ENCODE peak calls at places on chromosomes 13 and 19, in seven cellular contexts. One of them, this sample, is unnamed. For H3K4me1 and H3K9me3, the result is how much of the 10 kb centered on the place peaks cover.

GRCh38 chr19:29947871-29948270 is 5.8 kb downstream of the URI1 start:
- DNase-seq in lower lobe of right lung: no peak
- DNase-seq in prostate gland: no peak
- DNase-seq in Caco-2: no peak
- DNase-seq in IMR-90: no peak
- DNase-seq in tibial artery: no peak
- DNase-seq in ovary: no peak
- DNase-seq in this sample: no peak

GRCh38 chr19:29872224-29872731 is 60.5 kb downstream of the CCNE1 start:
- DNase-seq in lower lobe of right lung: no peak
- DNase-seq in Caco-2: no peak
- DNase-seq in tibial artery: no peak
- DNase-seq in IMR-90: no peak
- DNase-seq in ovary: no peak
- DNase-seq in prostate gland: no peak
- DNase-seq in this sample: peak

GRCh38 chr13:109955598-109955997 is 169.2 kb upstream of the IRS2 start:
- DNase-seq in tibial artery: no peak
- DNase-seq in ovary: no peak
- DNase-seq in prostate gland: no peak
- DNase-seq in lower lobe of right lung: no peak
- DNase-seq in Caco-2: peak
- DNase-seq in IMR-90: peak
- DNase-seq in this sample: no peak

GRCh38 chr19:11538232-11539036 is at the start of gene CNN1:
- DNase-seq in IMR-90: peak
- DNase-seq in lower lobe of right lung: no peak
- DNase-seq in ovary: peak
- DNase-seq in prostate gland: no peak
- DNase-seq in Caco-2: peak
- DNase-seq in tibial artery: peak
- DNase-seq in this sample: no peak

GRCh38 chr13:108528303-108528702 is 101.1 kb upstream of the MYO16 start:
- DNase-seq in Caco-2: no peak
- DNase-seq in ovary: no peak
- DNase-seq in tibial artery: no peak
- DNase-seq in lower lobe of right lung: no peak
- DNase-seq in IMR-90: no peak
- DNase-seq in prostate gland: no peak
- DNase-seq in this sample: no peak

GRCh38 chr13:52156724-52157251 is 2.6 kb downstream of the NEK3 start:
- DNase-seq in IMR-90: peak
- DNase-seq in prostate gland: no peak
- DNase-seq in ovary: no peak
- DNase-seq in Caco-2: no peak
- DNase-seq in tibial artery: no peak
- DNase-seq in lower lobe of right lung: no peak
- DNase-seq in this sample: no peak

GRCh38 chr13:96403241-96403640 is 313.3 kb downstream of the HS6ST3 start:
- DNase-seq in lower lobe of right lung: no peak
- DNase-seq in IMR-90: no peak
- DNase-seq in prostate gland: no peak
- DNase-seq in ovary: no peak
- DNase-seq in Caco-2: no peak
- DNase-seq in tibial artery: no peak
- DNase-seq in this sample: no peak

GRCh38 chr19:4914736-4915501 is 5.6 kb downstream of the UHRF1 start:
- DNase-seq in Caco-2: peak
- DNase-seq in ovary: no peak
- DNase-seq in tibial artery: no peak
- DNase-seq in IMR-90: peak
- DNase-seq in prostate gland: peak
- DNase-seq in lower lobe of right lung: peak
- DNase-seq in this sample: no peak

GRCh38 chr19:54882758-54883157 is 8.7 kb downstream of the FCAR start:
- DNase-seq in ovary: no peak
- DNase-seq in Caco-2: no peak
- DNase-seq in IMR-90: no peak
- DNase-seq in prostate gland: no peak
- DNase-seq in lower lobe of right lung: no peak
- DNase-seq in tibial artery: no peak
- DNase-seq in this sample: no peak

GRCh38 chr13:98910501-98910951 is 67.3 kb downstream of the DOCK9 start:
- DNase-seq in lower lobe of right lung: no peak
- DNase-seq in ovary: no peak
- DNase-seq in tibial artery: no peak
- DNase-seq in prostate gland: no peak
- DNase-seq in IMR-90: peak
- DNase-seq in Caco-2: no peak
- DNase-seq in this sample: no peak

GRCh38 chr13:94825507-94825906 is 113.2 kb upstream of the SOX21 start:
- DNase-seq in IMR-90: no peak
- DNase-seq in Caco-2: no peak
- DNase-seq in tibial artery: peak
- DNase-seq in ovary: peak
- DNase-seq in prostate gland: no peak
- DNase-seq in lower lobe of right lung: no peak
- DNase-seq in this sample: no peak

GRCh38 chr13:99316657-99317244 is 9.6 kb upstream of the GPR183 start:
- DNase-seq in IMR-90: no peak
- DNase-seq in lower lobe of right lung: peak
- DNase-seq in Caco-2: peak
- DNase-seq in prostate gland: no peak
- DNase-seq in ovary: peak
- DNase-seq in tibial artery: no peak
- DNase-seq in this sample: peak

GRCh38 chr13:97976551-97977375 is 23.3 kb downstream of the IPO5 start:
- DNase-seq in IMR-90: no peak
- DNase-seq in lower lobe of right lung: peak
- DNase-seq in ovary: peak
- DNase-seq in prostate gland: no peak
- DNase-seq in tibial artery: no peak
- DNase-seq in Caco-2: peak
- DNase-seq in this sample: peak

GRCh38 chr19:37770985-37771384 is 8.4 kb downstream of the ZNF573 start:
- DNase-seq in prostate gland: no peak
- DNase-seq in lower lobe of right lung: no peak
- DNase-seq in tibial artery: no peak
- DNase-seq in ovary: no peak
- DNase-seq in Caco-2: no peak
- DNase-seq in IMR-90: no peak
- DNase-seq in this sample: no peak

GRCh38 chr19:27974082-27974513 is 1238.9 kb downstream of the UQCRFS1 start:
- DNase-seq in lower lobe of right lung: no peak
- DNase-seq in Caco-2: peak
- DNase-seq in IMR-90: no peak
- DNase-seq in tibial artery: no peak
- DNase-seq in ovary: no peak
- DNase-seq in prostate gland: no peak
- DNase-seq in this sample: peak

GRCh38 chr19:16210168-16210567 is 12.5 kb downstream of the AP1M1 start:
- DNase-seq in prostate gland: peak
- DNase-seq in ovary: no peak
- DNase-seq in lower lobe of right lung: no peak
- DNase-seq in Caco-2: no peak
- DNase-seq in tibial artery: no peak
- DNase-seq in IMR-90: no peak
- DNase-seq in this sample: no peak

GRCh38 chr19:13260883-13261653 is 110.9 kb downstream of the IER2 start:
- DNase-seq in prostate gland: no peak
- DNase-seq in IMR-90: peak
- DNase-seq in tibial artery: no peak
- DNase-seq in ovary: no peak
- DNase-seq in lower lobe of right lung: no peak
- DNase-seq in Caco-2: no peak
- DNase-seq in this sample: peak

GRCh38 chr19:2538096-2538757 is 62.3 kb downstream of the GADD45B start:
- DNase-seq in IMR-90: no peak
- DNase-seq in prostate gland: no peak
- DNase-seq in Caco-2: no peak
- DNase-seq in ovary: no peak
- DNase-seq in tibial artery: no peak
- DNase-seq in lower lobe of right lung: no peak
- DNase-seq in this sample: no peak

GRCh38 chr19:2543463-2544442 is 67.8 kb downstream of the GADD45B start:
- DNase-seq in IMR-90: peak
- DNase-seq in tibial artery: peak
- DNase-seq in Caco-2: peak
- DNase-seq in lower lobe of right lung: peak
- DNase-seq in prostate gland: peak
- DNase-seq in ovary: peak
- DNase-seq in this sample: peak

GRCh38 chr19:2540251-2540645 is 64.3 kb downstream of the GADD45B start:
- DNase-seq in IMR-90: no peak
- DNase-seq in prostate gland: no peak
- DNase-seq in Caco-2: no peak
- DNase-seq in ovary: no peak
- DNase-seq in tibial artery: no peak
- DNase-seq in lower lobe of right lung: no peak
- DNase-seq in this sample: no peak

GRCh38 chr19:2542341-2543069 is 66.6 kb downstream of the GADD45B start:
- DNase-seq in Caco-2: no peak
- DNase-seq in ovary: no peak
- DNase-seq in lower lobe of right lung: peak
- DNase-seq in tibial artery: no peak
- DNase-seq in prostate gland: no peak
- DNase-seq in IMR-90: peak
- DNase-seq in this sample: no peak

DNA sequence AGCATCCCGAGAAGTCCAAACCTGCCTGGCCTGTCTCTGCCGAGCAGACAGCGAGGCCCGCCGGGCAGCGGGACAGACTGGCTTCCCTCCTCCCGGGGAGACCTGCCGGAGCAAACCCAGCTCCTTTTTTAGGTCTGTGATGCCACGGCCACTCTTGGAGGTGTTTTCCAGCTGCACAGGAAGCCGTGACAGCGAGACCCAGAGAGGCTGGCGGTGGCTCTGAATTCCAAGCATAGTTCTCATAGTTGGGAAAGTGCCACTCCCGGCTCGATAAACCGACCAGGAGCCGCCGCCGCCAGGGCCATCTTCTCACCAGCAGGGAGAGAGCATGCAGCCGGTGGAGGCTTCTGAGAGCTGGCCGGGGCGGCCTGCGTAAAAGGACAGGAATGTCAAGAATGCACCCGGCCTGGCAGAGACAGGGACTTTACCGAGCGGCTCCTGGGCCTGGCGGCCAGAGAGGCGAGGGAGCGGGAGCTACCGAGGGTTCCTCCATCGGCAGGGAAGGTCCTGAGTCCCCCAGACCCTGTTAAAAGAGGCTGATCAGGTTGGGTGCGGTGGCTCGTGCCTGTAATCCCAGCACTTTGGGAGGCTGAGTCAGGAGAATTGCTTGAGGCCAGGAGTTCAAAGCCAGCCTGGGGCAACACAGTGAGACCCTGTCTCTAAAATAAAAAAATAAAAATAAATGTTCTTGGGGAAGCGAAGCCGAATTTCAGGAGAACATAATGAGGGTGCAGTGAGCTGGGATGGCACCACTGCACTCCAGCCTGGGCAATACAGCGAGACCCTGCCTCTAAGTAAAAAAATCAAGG is 64.9 kb downstream of the GADD45B start:
- DNase-seq in IMR-90: peak
- DNase-seq in tibial artery: peak
- DNase-seq in lower lobe of right lung: peak
- DNase-seq in Caco-2: peak
- DNase-seq in prostate gland: peak
- DNase-seq in ovary: peak
- DNase-seq in this sample: peak
- H3K4me1 ChIP-seq in IMR-90: under half
- H3K4me1 ChIP-seq in tibial artery: under half
- H3K4me1 ChIP-seq in lower lobe of right lung: half or more
- H3K4me1 ChIP-seq in Caco-2: under half
- H3K4me1 ChIP-seq in prostate gland: under half
- H3K4me1 ChIP-seq in ovary: under half
- H3K4me1 ChIP-seq in this sample: under half

DNA sequence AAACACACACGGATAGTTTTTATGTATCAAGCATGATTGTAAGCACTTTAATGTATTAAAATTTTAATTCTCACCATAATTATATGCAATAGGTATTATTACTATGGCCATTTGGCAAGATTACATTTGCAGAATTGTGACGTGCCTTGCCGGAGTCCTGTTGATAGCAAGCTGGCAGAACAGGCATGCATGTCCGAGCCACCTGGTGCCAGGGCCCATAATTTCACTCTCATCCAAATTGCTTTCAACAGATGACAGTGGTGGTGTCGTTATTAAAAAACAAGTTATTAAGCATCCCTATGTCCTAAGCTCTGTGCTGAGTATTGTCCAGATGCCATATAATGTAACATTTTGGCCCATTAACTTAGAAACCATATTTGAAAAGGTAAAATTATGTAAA is 374.3 kb downstream of the FOXO1 start:
- DNase-seq in tibial artery: no peak
- DNase-seq in Caco-2: no peak
- DNase-seq in prostate gland: no peak
- DNase-seq in IMR-90: no peak
- DNase-seq in lower lobe of right lung: no peak
- DNase-seq in ovary: no peak
- DNase-seq in this sample: no peak
- H3K9me3 ChIP-seq in tibial artery: under half
- H3K9me3 ChIP-seq in Caco-2: under half
- H3K9me3 ChIP-seq in prostate gland: under half
- H3K9me3 ChIP-seq in IMR-90: under half
- H3K9me3 ChIP-seq in lower lobe of right lung: under half
- H3K9me3 ChIP-seq in ovary: under half
- H3K9me3 ChIP-seq in this sample: under half

GRCh38 chr19:2888739-2889224 is 11.9 kb upstream of the ZNF57 start:
- DNase-seq in Caco-2: peak
- DNase-seq in IMR-90: no peak
- DNase-seq in prostate gland: no peak
- DNase-seq in tibial artery: peak
- DNase-seq in lower lobe of right lung: peak
- DNase-seq in ovary: no peak
- DNase-seq in this sample: peak
- TF ChIP-seq CTCF in Caco-2: no peak
- TF ChIP-seq CTCF in IMR-90: no peak
- TF ChIP-seq CTCF in prostate gland: no peak
- TF ChIP-seq CTCF in tibial artery: no peak
- TF ChIP-seq CTCF in lower lobe of right lung: no peak
- TF ChIP-seq CTCF in ovary: no peak
- TF ChIP-seq CTCF in this sample: no peak

GRCh38 chr19:48397263-48397635 is 3.8 kb downstream of the GRIN2D start:
- DNase-seq in tibial artery: no peak
- DNase-seq in prostate gland: no peak
- DNase-seq in Caco-2: no peak
- DNase-seq in IMR-90: no peak
- DNase-seq in ovary: no peak
- DNase-seq in lower lobe of right lung: no peak
- DNase-seq in this sample: no peak

GRCh38 chr19:48396871-48397176 is 3.4 kb downstream of the GRIN2D start:
- DNase-seq in Caco-2: no peak
- DNase-seq in ovary: no peak
- DNase-seq in lower lobe of right lung: no peak
- DNase-seq in tibial artery: no peak
- DNase-seq in IMR-90: no peak
- DNase-seq in prostate gland: no peak
- DNase-seq in this sample: no peak

GRCh38 chr19:48398329-48399235 is 5.1 kb downstream of the GRIN2D start:
- DNase-seq in lower lobe of right lung: peak
- DNase-seq in IMR-90: peak
- DNase-seq in ovary: peak
- DNase-seq in prostate gland: peak
- DNase-seq in tibial artery: peak
- DNase-seq in Caco-2: peak
- DNase-seq in this sample: peak

GRCh38 chr19:48396010-48396870 is 2.8 kb downstream of the GRIN2D start:
- DNase-seq in lower lobe of right lung: no peak
- DNase-seq in ovary: no peak
- DNase-seq in IMR-90: no peak
- DNase-seq in Caco-2: no peak
- DNase-seq in tibial artery: no peak
- DNase-seq in prostate gland: no peak
- DNase-seq in this sample: no peak

GRCh38 chr19:48397636-48398328 is 4.3 kb downstream of the GRIN2D start:
- DNase-seq in Caco-2: no peak
- DNase-seq in lower lobe of right lung: no peak
- DNase-seq in tibial artery: no peak
- DNase-seq in IMR-90: no peak
- DNase-seq in ovary: no peak
- DNase-seq in prostate gland: no peak
- DNase-seq in this sample: no peak
- H3K4me1 ChIP-seq in Caco-2: under half
- H3K4me1 ChIP-seq in lower lobe of right lung: under half
- H3K4me1 ChIP-seq in tibial artery: under half
- H3K4me1 ChIP-seq in IMR-90: under half
- H3K4me1 ChIP-seq in ovary: under half
- H3K4me1 ChIP-seq in prostate gland: under half
- H3K4me1 ChIP-seq in this sample: under half